ENCODE peak calls at places on chromosome 22, in four cellular contexts. One of them, this sample, is unnamed.

GRCh38 chr22:47007496-47007895 is 245.0 kb downstream of the TBC1D22A start:
- DNase-seq in IMR-90: no peak
- DNase-seq in AG10803: no peak
- DNase-seq in lower leg skin: peak
- DNase-seq in this sample: no peak

GRCh38 chr22:48156603-48157355 is 1394.3 kb downstream of the TBC1D22A start:
- DNase-seq in IMR-90: no peak
- DNase-seq in AG10803: no peak
- DNase-seq in lower leg skin: peak
- DNase-seq in this sample: no peak

GRCh38 chr22:48836673-48837340 is 990.9 kb downstream of the BRD1 start:
- DNase-seq in IMR-90: no peak
- DNase-seq in AG10803: no peak
- DNase-seq in lower leg skin: no peak
- DNase-seq in this sample: no peak

GRCh38 chr22:22090650-22091399 is 108.2 kb upstream of the TOP3B start:
- DNase-seq in IMR-90: no peak
- DNase-seq in AG10803: no peak
- DNase-seq in lower leg skin: no peak
- DNase-seq in this sample: no peak

GRCh38 chr22:48079505-48080295 is 1317.2 kb downstream of the TBC1D22A start:
- DNase-seq in IMR-90: no peak
- DNase-seq in AG10803: no peak
- DNase-seq in lower leg skin: no peak
- DNase-seq in this sample: no peak

GRCh38 chr22:44102856-44103255 is 77.9 kb upstream of the PARVG start:
- DNase-seq in IMR-90: no peak
- DNase-seq in AG10803: no peak
- DNase-seq in lower leg skin: peak
- DNase-seq in this sample: no peak

GRCh38 chr22:25113316-25113721 is 86.3 kb upstream of the CRYBB3 start:
- DNase-seq in IMR-90: no peak
- DNase-seq in AG10803: no peak
- DNase-seq in lower leg skin: no peak
- DNase-seq in this sample: peak

GRCh38 chr22:47147572-47147971 is 385.1 kb downstream of the TBC1D22A start:
- DNase-seq in IMR-90: no peak
- DNase-seq in AG10803: no peak
- DNase-seq in lower leg skin: no peak
- DNase-seq in this sample: no peak

GRCh38 chr22:48427731-48428211 is 1399.9 kb downstream of the BRD1 start:
- DNase-seq in IMR-90: no peak
- DNase-seq in AG10803: no peak
- DNase-seq in lower leg skin: no peak
- DNase-seq in this sample: no peak

GRCh38 chr22:44526431-44527115 is 28.5 kb upstream of the RTL6 start:
- DNase-seq in IMR-90: no peak
- DNase-seq in AG10803: no peak
- DNase-seq in lower leg skin: peak
- DNase-seq in this sample: no peak

GRCh38 chr22:41857160-41857859 is 24.4 kb downstream of the SREBF2 start:
- DNase-seq in IMR-90: peak
- DNase-seq in AG10803: peak
- DNase-seq in lower leg skin: no peak
- DNase-seq in this sample: peak

GRCh38 chr22:37764622-37765021 is 43.1 kb upstream of the GCAT start:
- DNase-seq in IMR-90: no peak
- DNase-seq in AG10803: no peak
- DNase-seq in lower leg skin: no peak
- DNase-seq in this sample: no peak

GRCh38 chr22:25979968-25980367 is 189.3 kb upstream of the SEZ6L start:
- DNase-seq in IMR-90: no peak
- DNase-seq in AG10803: no peak
- DNase-seq in lower leg skin: no peak
- DNase-seq in this sample: no peak

DNA sequence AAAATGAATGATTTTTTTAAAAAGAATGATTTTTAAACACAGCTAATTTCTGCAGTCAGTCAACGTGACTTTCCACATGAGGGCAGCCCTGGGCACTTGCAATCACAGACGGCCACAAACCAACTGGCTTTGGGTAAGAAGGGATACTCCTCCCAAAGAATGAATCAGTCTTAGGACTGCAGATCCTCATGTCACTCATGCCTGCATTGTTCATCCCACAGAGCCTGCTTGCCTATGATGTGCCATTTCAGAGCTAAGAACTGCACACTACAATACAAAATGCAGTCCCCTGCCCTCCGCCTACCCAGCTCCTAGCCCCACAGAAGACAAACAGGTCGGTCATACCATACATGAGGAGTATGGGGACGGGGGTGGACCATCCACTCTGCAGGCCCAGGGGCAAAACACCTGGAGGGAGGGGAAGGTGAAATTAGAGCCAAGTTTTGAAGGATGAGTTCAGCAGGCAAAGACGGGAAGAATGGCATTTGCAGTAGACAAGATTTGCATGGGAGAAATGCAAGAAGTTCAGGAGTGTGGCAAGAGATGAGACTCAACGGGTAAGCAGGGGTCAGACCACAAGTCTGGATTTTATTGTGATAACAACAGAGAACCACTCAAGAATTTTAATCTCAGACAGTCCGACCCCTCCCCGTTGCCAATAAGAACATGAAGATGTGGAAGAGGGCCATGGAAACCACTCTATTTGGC is 24.7 kb downstream of the PACSIN2 start:
- DNase-seq in IMR-90: peak
- DNase-seq in AG10803: peak
- DNase-seq in lower leg skin: no peak
- DNase-seq in this sample: peak
- TF ChIP-seq CTCF in IMR-90: peak
- TF ChIP-seq CTCF in AG10803: peak
- TF ChIP-seq CTCF in lower leg skin: no peak
- TF ChIP-seq CTCF in this sample: peak

DNA sequence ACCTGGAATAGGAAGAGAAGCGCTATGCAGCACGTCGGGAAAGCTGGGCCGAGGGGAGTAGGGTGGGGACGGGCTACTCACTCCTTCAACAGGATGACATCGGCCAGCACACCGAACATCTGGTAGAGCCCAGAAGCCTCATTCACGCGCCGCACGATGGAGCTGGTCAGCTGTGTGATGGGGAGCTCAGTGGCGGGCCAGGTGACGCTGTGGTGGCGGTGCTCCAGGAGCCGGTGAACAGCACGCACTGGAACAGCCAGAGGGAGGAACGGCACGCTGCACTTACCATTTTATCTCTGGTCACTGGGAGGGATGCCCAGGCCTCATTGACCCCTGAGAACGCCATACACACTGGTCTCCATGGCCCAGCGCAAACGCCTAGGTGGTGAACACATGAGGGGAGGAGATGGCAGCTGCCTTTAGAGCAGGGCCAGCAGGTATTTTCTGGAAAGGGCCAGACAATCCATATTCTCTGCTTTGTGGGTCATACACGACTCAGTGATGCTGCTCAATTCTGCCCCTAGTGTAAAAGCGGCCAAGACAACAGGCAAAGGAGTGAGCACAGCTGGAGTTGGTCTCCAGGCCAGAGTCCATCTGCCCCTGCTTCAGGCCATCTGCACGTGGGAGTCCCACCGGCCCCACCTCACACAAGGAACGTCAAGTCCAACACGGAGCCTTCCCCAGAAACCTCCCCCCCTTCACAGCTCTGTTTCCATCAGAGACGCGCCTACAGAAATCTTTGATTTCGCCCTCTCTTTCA is 8.8 kb downstream of the FOXRED2 start:
- DNase-seq in IMR-90: no peak
- DNase-seq in AG10803: no peak
- DNase-seq in lower leg skin: no peak
- DNase-seq in this sample: no peak
- TF ChIP-seq CTCF in IMR-90: no peak
- TF ChIP-seq CTCF in AG10803: no peak
- TF ChIP-seq CTCF in lower leg skin: no peak
- TF ChIP-seq CTCF in this sample: no peak

DNA sequence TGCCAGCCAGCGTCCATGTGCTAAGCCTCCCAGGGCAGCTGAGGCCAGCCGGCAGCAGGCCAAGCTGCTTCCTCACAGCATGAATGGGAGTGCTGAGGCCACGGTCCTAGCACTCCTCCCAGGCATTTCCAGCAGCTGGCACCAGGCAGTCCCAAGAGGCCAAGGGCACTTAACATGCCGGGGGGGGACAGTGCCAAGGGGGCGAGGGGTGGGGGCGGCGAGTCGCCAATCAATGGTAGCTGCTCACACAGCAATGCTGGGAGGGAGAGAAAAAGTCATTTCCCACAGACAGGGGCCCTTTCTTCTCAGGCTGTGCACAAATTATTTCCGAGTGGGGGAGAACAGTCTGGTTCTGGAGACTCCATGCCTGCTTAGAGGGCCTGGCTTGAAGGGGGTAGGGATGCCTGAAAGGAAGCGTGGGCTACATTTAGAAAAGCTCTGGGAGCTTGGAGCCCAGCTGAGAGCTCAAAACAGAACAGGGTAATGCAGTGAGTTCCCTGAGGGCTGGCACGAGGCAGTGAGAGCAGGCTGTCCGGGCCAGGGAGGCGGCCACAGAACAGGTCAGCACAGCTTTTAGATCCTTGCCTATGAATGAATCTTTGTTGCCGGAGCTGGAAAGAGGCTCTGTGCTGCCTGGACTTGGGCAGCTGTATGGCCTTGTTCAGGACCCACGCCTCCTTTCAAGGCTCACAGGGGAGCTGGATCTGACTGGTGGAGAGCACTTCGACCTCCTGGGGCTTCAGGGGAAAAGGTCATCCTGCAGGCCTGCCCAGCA is 14.4 kb upstream of the TBC1D10A start:
- DNase-seq in IMR-90: no peak
- DNase-seq in AG10803: no peak
- DNase-seq in lower leg skin: no peak
- DNase-seq in this sample: no peak
- TF ChIP-seq CTCF in IMR-90: no peak
- TF ChIP-seq CTCF in AG10803: no peak
- TF ChIP-seq CTCF in lower leg skin: no peak
- TF ChIP-seq CTCF in this sample: no peak

DNA sequence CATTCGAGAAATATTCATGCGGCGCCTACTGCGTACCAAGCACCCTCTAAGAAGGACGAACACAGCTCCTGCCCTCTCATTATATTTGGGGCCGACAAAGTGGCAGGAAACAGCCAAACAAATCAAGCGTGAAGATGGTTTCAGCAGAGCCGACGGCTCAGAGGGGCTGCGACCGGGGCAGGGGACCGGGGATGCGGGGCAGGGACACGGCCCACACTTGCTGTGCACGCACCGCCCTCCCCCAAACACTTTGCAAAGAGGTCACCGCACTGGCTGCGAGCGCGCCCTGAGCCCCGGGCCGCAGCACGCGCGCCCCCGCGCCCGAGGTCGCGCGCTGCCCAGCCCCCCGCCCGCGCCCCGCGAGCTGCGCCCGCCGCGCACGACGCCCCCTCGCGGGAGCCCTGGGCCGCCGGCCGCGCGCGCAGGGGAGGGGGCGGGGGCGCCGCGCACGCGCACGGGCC is 255 bp upstream of the SYNGR1 start:
- DNase-seq in IMR-90: no peak
- DNase-seq in AG10803: no peak
- DNase-seq in lower leg skin: no peak
- DNase-seq in this sample: no peak
- TF ChIP-seq CTCF in IMR-90: no peak
- TF ChIP-seq CTCF in AG10803: no peak
- TF ChIP-seq CTCF in lower leg skin: no peak
- TF ChIP-seq CTCF in this sample: no peak

GRCh38 chr22:17198188-17199130 is 20.8 kb downstream of the ADA2 start:
- DNase-seq in IMR-90: no peak
- DNase-seq in AG10803: no peak
- DNase-seq in lower leg skin: no peak
- DNase-seq in this sample: no peak

GRCh38 chr22:17205432-17205831 is 13.8 kb downstream of the ADA2 start:
- DNase-seq in IMR-90: no peak
- DNase-seq in AG10803: no peak
- DNase-seq in lower leg skin: no peak
- DNase-seq in this sample: no peak

GRCh38 chr22:17199131-17199731 is 20.0 kb downstream of the ADA2 start:
- DNase-seq in IMR-90: peak
- DNase-seq in AG10803: peak
- DNase-seq in lower leg skin: no peak
- DNase-seq in this sample: no peak

DNA sequence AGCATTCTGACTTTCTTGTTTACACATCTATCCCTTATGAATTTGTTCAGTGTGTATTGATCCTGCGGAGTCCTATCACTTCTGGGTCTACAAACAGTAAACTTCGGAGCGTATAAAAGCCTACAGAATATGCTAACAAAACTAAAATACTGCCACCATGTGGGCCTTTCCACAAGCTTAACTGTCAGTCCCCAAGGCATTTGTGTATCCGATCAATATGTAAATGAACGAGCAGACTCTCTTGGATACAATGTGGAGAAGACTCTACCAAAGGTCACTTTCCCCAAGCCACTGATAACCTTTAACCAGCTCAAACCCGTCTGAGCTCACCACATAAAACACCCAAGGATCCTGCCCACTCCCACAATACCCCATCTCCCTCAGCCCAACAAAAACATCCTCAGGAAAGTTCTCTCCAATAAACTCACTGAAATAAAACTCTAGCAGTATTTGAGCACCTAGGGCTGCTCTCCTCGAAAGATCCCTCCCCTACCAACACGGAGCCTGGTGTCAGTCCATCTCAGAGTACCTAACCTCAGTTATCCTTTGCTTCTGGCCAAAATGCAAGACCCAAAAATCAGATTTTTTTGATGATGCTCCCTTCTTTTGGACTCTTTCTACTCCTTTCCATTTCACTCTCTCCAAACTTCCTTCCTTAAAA is 17.8 kb downstream of the ADA2 start:
- DNase-seq in IMR-90: peak
- DNase-seq in AG10803: peak
- DNase-seq in lower leg skin: no peak
- DNase-seq in this sample: no peak
- TF ChIP-seq CTCF in IMR-90: peak
- TF ChIP-seq CTCF in AG10803: peak
- TF ChIP-seq CTCF in lower leg skin: no peak
- TF ChIP-seq CTCF in this sample: no peak

GRCh38 chr22:29994027-29994715 is 86.1 kb upstream of the HORMAD2 start:
- DNase-seq in IMR-90: peak
- DNase-seq in AG10803: peak
- DNase-seq in lower leg skin: no peak
- DNase-seq in this sample: peak
- TF ChIP-seq CTCF in IMR-90: no peak
- TF ChIP-seq CTCF in AG10803: no peak
- TF ChIP-seq CTCF in lower leg skin: no peak
- TF ChIP-seq CTCF in this sample: peak